ENCODE peak calls at places on chromosomes 13 and 19, in nine cellular contexts. P is effector memory CD8-positive, alpha-beta T cell; Y is iris pigment epithelial cell; G is cerebellum; O is T-helper 1 cell; W is activated CD4-positive, alpha-beta T cell treated with anti-CD3 and anti-CD28 coated beads, Interleukin-2, amount 10 ng/mL, durations not matched to agents 7 days and 5 days; U is OCI-LY7; J is AG09319; M is HS-5. R is an unnamed sample.

GRCh38 chr19:49763230-49763629 is at the start of gene TSKS:
- DNase-seq in P (no peak), Y (no peak), G (no peak), O (no peak), W (no peak), U (no peak), J (no peak), M (no peak), R (no peak)

GRCh38 chr13:39406688-39407087 is 196.3 kb downstream of the LHFPL6 start:
- DNase-seq in P (no peak), Y (no peak), G (no peak), O (no peak), W (no peak), U (peak), J (no peak), M (no peak), R (no peak)

GRCh38 chr13:77696006-77696862 is 1.3 kb upstream of the SLAIN1 start:
- DNase-seq in P (no peak), Y (peak), G (peak), O (no peak), W (no peak), U (peak), J (no peak), M (no peak), R (no peak)

GRCh38 chr13:33649212-33649917 is 168.6 kb upstream of the RFC3 start:
- DNase-seq in P (no peak), Y (peak), G (no peak), O (no peak), W (no peak), U (no peak), J (no peak), M (no peak), R (no peak)

GRCh38 chr19:35483089-35483488 is 7.2 kb downstream of the KRTDAP start:
- DNase-seq in P (no peak), Y (no peak), G (no peak), O (no peak), W (no peak), U (no peak), J (no peak), M (no peak), R (no peak)

GRCh38 chr19:48466571-48467325 is 2.4 kb upstream of the CYTH2 start:
- DNase-seq in P (no peak), Y (peak), G (no peak), O (no peak), W (no peak), U (no peak), J (no peak), M (no peak), R (no peak)

GRCh38 chr13:25018729-25019115 is 77.2 kb upstream of the PABPC3 start:
- DNase-seq in P (no peak), Y (no peak), G (peak), O (no peak), W (no peak), U (no peak), J (no peak), M (no peak), R (peak)

GRCh38 chr13:71320452-71320851 is 546.6 kb downstream of the DACH1 start:
- DNase-seq in P (no peak), Y (peak), G (no peak), O (no peak), W (peak), U (peak), J (no peak), M (no peak), R (no peak)

GRCh38 chr19:41860419-41861097 is 503 bp downstream of the RPS19 start:
- DNase-seq in P (no peak), Y (no peak), G (no peak), O (no peak), W (no peak), U (peak), J (no peak), M (no peak), R (no peak)

GRCh38 chr19:38629568-38629967 is 10.6 kb downstream of the EIF3K start:
- DNase-seq in P (no peak), Y (no peak), G (no peak), O (no peak), W (no peak), U (no peak), J (no peak), M (no peak), R (no peak)

GRCh38 chr13:112782433-112783010 is 92.7 kb downstream of the ATP11A start:
- DNase-seq in P (no peak), Y (no peak), G (no peak), O (no peak), W (no peak), U (no peak), J (no peak), M (no peak), R (no peak)

GRCh38 chr19:40565910-40566495 is 10.7 kb upstream of the SHKBP1 start:
- DNase-seq in P (no peak), Y (no peak), G (peak), O (no peak), W (no peak), U (no peak), J (no peak), M (no peak), R (no peak)

GRCh38 chr19:31783592-31783991 is 434.4 kb upstream of the TSHZ3 start:
- DNase-seq in P (no peak), Y (no peak), G (no peak), O (no peak), W (no peak), U (no peak), J (no peak), M (no peak), R (no peak)

GRCh38 chr13:73954808-73955207 is 179.4 kb downstream of the KLF12 start:
- DNase-seq in P (no peak), Y (no peak), G (no peak), O (no peak), W (no peak), U (no peak), J (no peak), M (no peak), R (no peak)

GRCh38 chr13:101489635-101490034 is 37.2 kb downstream of the ITGBL1 start:
- DNase-seq in P (no peak), Y (peak), G (no peak), O (no peak), W (no peak), U (no peak), J (no peak), M (no peak), R (no peak)

GRCh38 chr13:110746443-110746842 is 32.9 kb downstream of the ING1 start:
- DNase-seq in P (no peak), Y (peak), G (no peak), O (no peak), W (no peak), U (no peak), J (no peak), M (no peak), R (no peak)

GRCh38 chr13:105804561-105805190 is 730.8 kb downstream of the EFNB2 start:
- DNase-seq in P (no peak), Y (peak), G (no peak), O (no peak), W (no peak), U (no peak), J (no peak), M (no peak), R (no peak)

R was measured in activated T-helper 2 cell treated with anti-CD3 and anti-CD28 coated beads, Interferon-gamma antibody, Interleukin-2, Interleukin-4, amounts not matched to agents 10 μg/mL and 5 μg/mL and 100 μg/mL, durations not matched to agents 14 hours and 24 hours and 36 hours.